ENCODE peak calls at places on chromosomes 13 and 19, in nine cellular contexts. J, G, C, A, B, D, T, H and R are unnamed samples.

GRCh38 chr19:33628921-33629825 is 7.4 kb downstream of the CHST8 start:
- DNase-seq in J (no peak), G (no peak), C (no peak), A (no peak), B (no peak), D (no peak), T (no peak), H (no peak), R (no peak)

GRCh38 chr13:51906581-51906980 is 44.8 kb downstream of the CCDC70 start:
- DNase-seq in J (peak), G (no peak), C (no peak), A (no peak), B (no peak), D (no peak), T (no peak), H (no peak), R (no peak)

GRCh38 chr13:109007946-109008345 is 378.5 kb downstream of the MYO16 start:
- DNase-seq in J (no peak), G (no peak), C (no peak), A (peak), B (no peak), D (no peak), T (no peak), H (no peak), R (no peak)

GRCh38 chr13:46041335-46041934 is 11.1 kb downstream of the ZC3H13 start:
- DNase-seq in J (no peak), G (peak), C (no peak), A (peak), B (no peak), D (no peak), T (no peak), H (no peak), R (no peak)

GRCh38 chr19:58034476-58034790 is 608 bp downstream of the ZSCAN1 start:
- DNase-seq in J (no peak), G (no peak), C (no peak), A (no peak), B (no peak), D (no peak), T (peak), H (no peak), R (no peak)

GRCh38 chr19:14073232-14073924 is 792 bp downstream of the MISP3 start:
- DNase-seq in J (peak), G (peak), C (peak), A (peak), B (no peak), D (peak), T (peak), H (peak), R (peak)

GRCh38 chr13:32657309-32657708 is 71.1 kb downstream of the PDS5B start:
- DNase-seq in J (no peak), G (no peak), C (no peak), A (no peak), B (no peak), D (no peak), T (no peak), H (no peak), R (no peak)

GRCh38 chr13:36764957-36765356 is 54.1 kb upstream of the RFXAP start:
- DNase-seq in J (no peak), G (no peak), C (no peak), A (no peak), B (no peak), D (no peak), T (peak), H (no peak), R (no peak)

GRCh38 chr19:42038675-42039074 is 31.3 kb downstream of the GRIK5 start:
- DNase-seq in J (no peak), G (no peak), C (no peak), A (no peak), B (no peak), D (no peak), T (no peak), H (no peak), R (no peak)

GRCh38 chr19:50475736-50476223 is 527 bp upstream of the EMC10 start:
- DNase-seq in J (no peak), G (no peak), C (no peak), A (no peak), B (no peak), D (no peak), T (no peak), H (no peak), R (no peak)

GRCh38 chr13:27953671-27954405 is 15.3 kb downstream of the CDX2 start:
- DNase-seq in J (peak), G (peak), C (peak), A (peak), B (no peak), D (peak), T (peak), H (peak), R (peak)

GRCh38 chr13:19601749-19602725 is 31.4 kb upstream of the MPHOSPH8 start:
- DNase-seq in J (peak), G (peak), C (peak), A (peak), B (no peak), D (no peak), T (peak), H (no peak), R (no peak)

GRCh38 chr13:113050856-113051431 is 54.6 kb upstream of the F7 start:
- DNase-seq in J (no peak), G (no peak), C (no peak), A (no peak), B (no peak), D (no peak), T (peak), H (no peak), R (no peak)

GRCh38 chr19:19866599-19867248 is 1.0 kb downstream of the ZNF253 start:
- DNase-seq in J (peak), G (peak), C (peak), A (no peak), B (no peak), D (peak), T (peak), H (peak), R (no peak)

GRCh38 chr19:2719910-2720776 is 1.0 kb downstream of the DIRAS1 start:
- DNase-seq in J (no peak), G (peak), C (no peak), A (peak), B (no peak), D (no peak), T (peak), H (no peak), R (no peak)

GRCh38 chr13:24106429-24106828 is 54.1 kb upstream of the SPATA13 start:
- DNase-seq in J (no peak), G (no peak), C (no peak), A (no peak), B (no peak), D (peak), T (no peak), H (no peak), R (no peak)

GRCh38 chr19:41886761-41887710 is 4.1 kb downstream of the ARHGEF1 start:
- DNase-seq in J (no peak), G (no peak), C (peak), A (no peak), B (no peak), D (no peak), T (peak), H (peak), R (no peak)

GRCh38 chr13:25286308-25286968 is 850 bp downstream of the MTMR6 start:
- DNase-seq in J (peak), G (peak), C (no peak), A (peak), B (no peak), D (peak), T (peak), H (no peak), R (no peak)